ENCODE peak calls at places on chromosomes 13 and 19, in eight cellular contexts. R is naive thymus-derived CD8-positive, alpha-beta T cell; K is GM19239; I is SHP77; Q is C1 segment of cervical spinal cord; B is GM20000; V is KG1; A is ELR. W is an unnamed sample.

GRCh38 chr13:85228692-85229091 is 570.5 kb downstream of the SLITRK6 start:
- DNase-seq in K (no peak), Q (no peak), R (no peak), V (no peak), I (no peak), A (no peak), B (no peak), W (no peak)

GRCh38 chr19:17950310-17951150 is 16.4 kb upstream of the KCNN1 start:
- DNase-seq in I (no peak), A (no peak), V (no peak), K (no peak), R (peak; percentile 52), B (peak; percentile 69), Q (no peak), W (no peak)

GRCh38 chr19:5910638-5910907 is 3.5 kb upstream of the CAPS start:
- DNase-seq in I (no peak), K (no peak), Q (no peak), B (no peak), R (no peak), A (no peak), V (no peak), W (no peak)

GRCh38 chr13:75226755-75227435 is 255.1 kb downstream of the TBC1D4 start:
- DNase-seq in B (no peak), A (peak; percentile 86), Q (no peak), I (no peak), V (no peak), R (no peak), K (no peak), W (no peak)

GRCh38 chr19:18650468-18651001 is 13.7 kb downstream of the KLHL26 start:
- DNase-seq in I (no peak), R (no peak), V (no peak), Q (no peak), B (no peak), A (peak; percentile 83), K (no peak), W (no peak)

GRCh38 chr13:26344980-26345379 is 91.1 kb downstream of the CDK8 start:
- DNase-seq in K (no peak), B (no peak), R (no peak), I (no peak), A (peak; percentile 25), Q (no peak), V (no peak), W (no peak)

GRCh38 chr19:9673912-9674668 is 810 bp downstream of the ZNF562 start:
- DNase-seq in Q (no peak), B (no peak), R (no peak), K (no peak), V (no peak), I (no peak), A (peak; percentile 71), W (no peak)

GRCh38 chr13:45055198-45055901 is 65.0 kb upstream of the GTF2F2 start:
- DNase-seq in V (no peak), A (peak; percentile 96), B (peak; percentile 55), Q (no peak), I (no peak), R (no peak), K (peak; percentile 9), W (no peak)

W was measured in CMK.